ENCODE peak calls at places on chromosomes 2 and 18, in seven cellular contexts. W, J, K, Y, L, B and G are unnamed samples. For H3K9me3, the result is how much of the 10 kb centered on the place peaks cover.

GRCh38 chr18:5603153-5603552 is 59.4 kb upstream of the EPB41L3 start:
- DNase-seq in W (no peak), J (no peak), K (no peak), Y (no peak), L (no peak), B (no peak), G (no peak)

GRCh38 chr2:231613655-231614558 is 21.2 kb downstream of the TEX44 start:
- DNase-seq in W (peak), J (peak), K (peak), Y (peak), L (peak), B (peak), G (peak)

GRCh38 chr2:97995026-97995733 is 568 bp downstream of the TMEM131 start:
- DNase-seq in W (peak), J (no peak), K (no peak), Y (peak), L (no peak), B (peak), G (peak)

GRCh38 chr2:234102112-234102511 is 51.6 kb downstream of the SPP2 start:
- DNase-seq in W (peak), J (no peak), K (no peak), Y (peak), L (no peak), B (no peak), G (no peak)

GRCh38 chr2:239523147-239523943 is 122.5 kb upstream of the HDAC4 start:
- DNase-seq in W (no peak), J (no peak), K (no peak), Y (no peak), L (no peak), B (no peak), G (no peak)

GRCh38 chr18:27136208-27136535 is 48.9 kb downstream of the CHST9 start:
- DNase-seq in W (peak), J (no peak), K (no peak), Y (no peak), L (no peak), B (no peak), G (no peak)

GRCh38 chr2:43939695-43940094 is 56.1 kb downstream of the LRPPRC start:
- DNase-seq in W (no peak), J (no peak), K (no peak), Y (no peak), L (no peak), B (no peak), G (no peak)

GRCh38 chr2:74902281-74902860 is 56.1 kb upstream of the POLE4 start:
- DNase-seq in W (no peak), J (no peak), K (no peak), Y (no peak), L (no peak), B (no peak), G (no peak)

GRCh38 chr18:47184419-47185050 is 8.4 kb upstream of the IER3IP1 start:
- DNase-seq in W (no peak), J (no peak), K (no peak), Y (no peak), L (peak), B (no peak), G (no peak)

GRCh38 chr18:36284268-36284667 is 13.2 kb upstream of the FHOD3 start:
- DNase-seq in W (no peak), J (no peak), K (no peak), Y (no peak), L (no peak), B (no peak), G (no peak)

GRCh38 chr2:113700186-113700841 is 56.1 kb downstream of the SLC35F5 start:
- DNase-seq in W (no peak), J (no peak), K (no peak), Y (peak), L (peak), B (no peak), G (no peak)

GRCh38 chr2:185335879-185336278 is 402.7 kb upstream of the FSIP2 start:
- DNase-seq in W (no peak), J (no peak), K (no peak), Y (no peak), L (no peak), B (no peak), G (no peak)

GRCh38 chr2:127102464-127103242 is 4.3 kb downstream of the BIN1 start:
- DNase-seq in W (no peak), J (no peak), K (peak), Y (no peak), L (no peak), B (peak), G (peak)

GRCh38 chr18:50819027-50819726 is 639 bp downstream of the MRO start:
- DNase-seq in W (peak), J (peak), K (no peak), Y (no peak), L (peak), B (peak), G (peak)

GRCh38 chr18:44729631-44730101 is 49.0 kb downstream of the SETBP1 start:
- DNase-seq in W (peak), J (no peak), K (no peak), Y (peak), L (no peak), B (no peak), G (no peak)

GRCh38 chr2:65040414-65041261 is 15.6 kb upstream of the CEP68 start:
- DNase-seq in W (peak), J (peak), K (peak), Y (peak), L (peak), B (peak), G (peak)

GRCh38 chr2:39728941-39729351 is 50.1 kb downstream of the THUMPD2 start:
- DNase-seq in W (peak), J (peak), K (no peak), Y (no peak), L (peak), B (no peak), G (no peak)

GRCh38 chr2:230537531-230537976 is 121.6 kb downstream of the SP100 start:
- DNase-seq in W (no peak), J (no peak), K (no peak), Y (peak), L (no peak), B (no peak), G (no peak)

GRCh38 chr2:68734688-68735525 is at the start of gene ARHGAP25:
- DNase-seq in W (no peak), J (no peak), K (no peak), Y (peak), L (no peak), B (no peak), G (no peak)

GRCh38 chr2:13662055-13662454 is 945.3 kb downstream of the TRIB2 start:
- DNase-seq in W (no peak), J (no peak), K (no peak), Y (no peak), L (no peak), B (no peak), G (no peak)

GRCh38 chr2:127094509-127095366 is 12.2 kb downstream of the BIN1 start:
- DNase-seq in W (peak), J (peak), K (no peak), Y (no peak), L (peak), B (peak), G (peak)

GRCh38 chr2:86470890-86471289 is 29.7 kb downstream of the KDM3A start:
- DNase-seq in W (no peak), J (no peak), K (no peak), Y (no peak), L (no peak), B (no peak), G (no peak)

GRCh38 chr18:56562479-56562878 is 75.9 kb downstream of the TXNL1 start:
- DNase-seq in W (no peak), J (no peak), K (no peak), Y (no peak), L (no peak), B (no peak), G (no peak)

GRCh38 chr2:240156026-240156390 is 15.6 kb upstream of the OTOS start:
- DNase-seq in W (peak), J (no peak), K (no peak), Y (no peak), L (peak), B (no peak), G (no peak)

GRCh38 chr18:36649205-36649604 is 179.6 kb downstream of the TPGS2 start:
- DNase-seq in W (no peak), J (no peak), K (no peak), Y (no peak), L (no peak), B (no peak), G (no peak)

GRCh38 chr2:68767031-68767961 is 32.7 kb downstream of the ARHGAP25 start:
- DNase-seq in W (no peak), J (no peak), K (no peak), Y (peak), L (no peak), B (no peak), G (no peak)

DNA sequence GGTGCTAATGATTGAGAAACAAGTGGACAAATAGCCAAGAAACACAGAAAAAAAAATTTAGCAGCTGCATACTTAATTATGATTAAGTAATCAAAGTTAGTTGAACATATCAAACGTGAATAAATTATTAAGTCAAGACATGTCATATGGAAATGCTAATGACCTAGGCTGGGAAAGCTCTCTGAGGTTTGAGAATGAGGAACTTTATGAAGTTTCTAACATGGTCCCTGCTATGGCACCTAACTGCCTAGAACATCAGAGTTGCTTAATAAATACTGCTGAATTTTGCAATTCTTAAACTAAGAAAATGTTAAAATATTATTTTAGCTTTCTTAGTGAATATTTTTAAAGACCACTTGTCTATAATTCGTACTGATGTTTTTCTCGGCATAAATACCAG is 99.8 kb downstream of the AFF3 start:
- DNase-seq in W (no peak), J (no peak), K (no peak), Y (no peak), L (no peak), B (no peak), G (no peak)
- H3K27ac ChIP-seq in W (no peak), J (no peak), K (no peak), Y (no peak), L (no peak), B (no peak), G (no peak)

DNA sequence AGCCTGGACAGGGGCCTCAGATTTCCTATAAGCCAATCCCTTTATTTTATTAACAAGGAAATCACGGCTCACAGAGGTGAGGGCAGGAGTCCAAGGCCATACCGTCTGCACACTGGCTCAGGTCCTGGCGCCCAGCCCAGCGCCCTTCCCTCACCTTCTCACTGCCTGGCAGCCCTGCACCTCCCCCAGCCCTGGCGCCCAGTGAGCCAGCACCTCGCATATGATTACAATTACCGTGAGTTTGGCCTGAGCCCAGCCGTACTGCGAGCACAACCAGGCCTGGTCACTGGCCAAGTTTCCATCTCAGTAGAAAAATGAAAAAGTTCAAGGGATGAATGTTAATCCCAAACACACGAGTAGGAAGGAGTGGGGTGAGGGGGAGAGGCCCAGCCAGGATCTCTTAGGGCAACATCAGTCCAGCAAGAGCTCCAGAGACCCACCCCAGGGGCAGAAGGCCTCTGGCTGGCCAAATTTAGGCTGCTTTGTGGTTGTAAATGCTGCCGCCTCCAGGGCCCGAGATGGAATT is 68.4 kb downstream of the MCFD2 start:
- DNase-seq in W (peak), J (peak), K (peak), Y (no peak), L (peak), B (peak), G (peak)
- TF ChIP-seq CTCF in W (no peak), J (no peak), K (no peak), Y (no peak), L (no peak), B (no peak), G (no peak)

GRCh38 chr18:80056095-80056494 is 21.9 kb downstream of the RBFA start:
- DNase-seq in W (no peak), J (no peak), K (no peak), Y (no peak), L (no peak), B (no peak), G (no peak)
- H3K9me3 ChIP-seq in W (half or more), J (under half), K (under half), Y (under half), L (under half), B (under half), G (under half)

DNA sequence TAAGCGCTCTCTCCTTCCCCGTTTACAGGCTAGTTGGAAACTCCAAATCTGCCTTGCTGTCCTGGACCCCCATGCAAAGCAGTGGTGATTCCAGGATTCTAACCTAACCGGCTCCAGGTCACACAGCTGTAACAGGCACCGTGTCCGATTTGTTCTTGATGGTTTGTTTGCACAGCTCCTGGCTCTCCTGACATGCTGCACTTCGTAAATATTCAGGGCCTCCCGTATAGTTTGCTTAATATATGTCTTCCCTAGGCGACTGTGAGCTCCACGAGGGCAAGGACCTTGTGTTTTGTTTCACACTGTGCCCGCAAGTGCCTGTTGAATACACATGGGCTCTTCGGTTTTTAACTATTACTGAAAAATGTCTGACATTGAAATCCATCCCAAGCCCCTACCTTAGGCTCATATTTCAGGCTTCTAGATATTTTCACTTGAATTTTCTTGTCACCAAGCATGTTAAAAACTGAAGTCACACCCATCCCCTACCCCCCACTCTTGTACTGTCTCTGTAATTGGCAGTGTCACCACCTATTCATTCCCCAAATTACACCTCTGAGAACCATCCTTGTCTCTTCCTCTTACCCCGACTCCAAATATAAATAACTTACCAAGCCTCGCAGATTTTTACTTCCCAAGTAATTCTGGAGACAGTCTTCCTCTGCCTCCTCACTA is 1.0 kb upstream of the PUM2 start:
- DNase-seq in W (peak), J (no peak), K (no peak), Y (no peak), L (no peak), B (no peak), G (no peak)
- H3K27ac ChIP-seq in W (peak), J (peak), K (peak), Y (peak), L (peak), B (peak), G (peak)

GRCh38 chr2:17160594-17160993 is 357.6 kb downstream of the RAD51AP2 start:
- DNase-seq in W (no peak), J (no peak), K (no peak), Y (no peak), L (no peak), B (no peak), G (no peak)

DNA sequence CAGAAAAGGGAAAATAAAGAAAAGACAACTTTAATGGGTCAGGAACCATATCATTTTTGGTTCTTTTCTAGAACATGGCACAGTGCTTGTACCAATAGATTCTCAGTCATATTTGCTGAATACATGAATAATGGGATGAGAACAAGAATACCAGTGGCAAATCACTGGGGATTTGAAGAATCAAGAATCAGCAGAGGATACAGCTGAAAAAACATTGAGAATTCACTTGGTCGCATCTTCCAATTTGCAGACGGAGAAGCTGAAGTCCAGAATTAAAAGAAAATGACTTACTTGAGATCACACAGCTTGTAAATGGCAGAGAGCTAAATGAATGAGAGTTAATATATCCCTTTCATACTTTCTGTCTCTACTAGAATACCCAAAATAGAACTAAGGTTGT is 362.2 kb downstream of the RAD51AP2 start:
- DNase-seq in W (no peak), J (no peak), K (no peak), Y (no peak), L (no peak), B (no peak), G (no peak)
- TF ChIP-seq CTCF in W (no peak), J (no peak), K (no peak), Y (no peak), L (no peak), B (no peak), G (no peak)

GRCh38 chr2:57217013-57217412 is 829.6 kb upstream of the VRK2 start:
- DNase-seq in W (no peak), J (no peak), K (no peak), Y (no peak), L (no peak), B (no peak), G (no peak)

DNA sequence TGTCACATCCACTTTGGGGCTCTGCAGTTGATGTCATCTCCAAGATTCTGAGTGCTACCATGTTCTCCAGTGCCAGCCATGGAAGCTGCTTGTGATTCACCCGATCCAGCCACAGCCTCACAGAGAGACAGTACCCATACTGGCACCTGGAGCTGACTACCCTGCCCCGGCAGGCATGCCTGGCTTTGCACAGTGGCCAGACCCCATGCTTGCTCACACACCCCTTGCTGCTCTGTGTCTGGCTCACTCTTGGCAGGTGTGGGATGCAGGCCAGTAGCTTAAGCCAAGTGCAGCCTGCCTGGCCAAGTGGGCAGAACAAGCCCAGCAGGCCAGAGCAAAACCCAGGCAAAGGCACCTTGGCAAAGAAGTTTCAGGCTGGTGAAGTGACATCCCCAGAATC is 828.4 kb upstream of the VRK2 start:
- DNase-seq in W (no peak), J (no peak), K (no peak), Y (no peak), L (no peak), B (no peak), G (no peak)
- H3K9me3 ChIP-seq in W (under half), J (under half), K (under half), Y (under half), L (under half), B (under half), G (under half)

DNA sequence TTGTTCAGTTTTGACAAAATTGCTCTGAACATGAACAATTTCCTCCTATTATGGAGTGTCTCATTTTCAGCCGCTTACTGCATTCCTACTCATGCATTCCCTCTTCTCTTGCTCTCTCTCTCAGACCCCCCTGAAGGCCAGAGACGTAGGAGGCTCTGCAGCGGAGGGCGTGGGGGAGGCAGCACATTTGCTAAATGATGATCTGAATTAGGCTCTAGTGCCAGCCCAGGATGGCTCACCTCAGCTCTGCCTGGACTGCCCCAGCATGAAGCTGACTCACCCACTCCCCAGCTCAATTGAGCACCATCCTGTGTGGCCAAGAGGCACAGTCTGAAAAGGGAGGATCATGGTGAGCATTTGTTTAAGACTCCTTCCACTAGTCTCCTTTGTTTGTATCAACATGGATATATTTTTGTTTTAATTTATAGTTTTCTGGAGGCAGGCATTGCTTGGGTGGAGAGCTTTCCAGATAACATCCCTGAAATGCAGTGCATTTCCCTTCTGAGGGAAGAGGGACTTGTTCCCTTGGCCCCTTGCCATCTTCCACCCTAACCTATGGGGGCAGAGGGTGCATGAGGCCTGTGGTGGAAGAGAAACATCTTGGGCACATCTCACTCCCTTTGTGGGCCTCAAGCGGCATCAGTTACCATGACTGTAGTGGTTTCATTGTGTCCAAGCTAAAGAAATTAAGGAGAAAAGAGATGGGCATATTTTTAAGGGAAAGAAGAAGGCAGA is 5.5 kb upstream of the RPL37A start:
- DNase-seq in W (no peak), J (peak), K (no peak), Y (no peak), L (no peak), B (peak), G (no peak)
- H3K27ac ChIP-seq in W (no peak), J (no peak), K (no peak), Y (no peak), L (no peak), B (peak), G (no peak)

GRCh38 chr2:58633576-58634365 is 392.6 kb upstream of the FANCL start:
- DNase-seq in W (peak), J (no peak), K (no peak), Y (no peak), L (no peak), B (no peak), G (no peak)

GRCh38 chr2:58634653-58635347 is 393.7 kb upstream of the FANCL start:
- DNase-seq in W (peak), J (no peak), K (no peak), Y (no peak), L (no peak), B (no peak), G (no peak)

GRCh38 chr2:58629720-58630119 is 388.6 kb upstream of the FANCL start:
- DNase-seq in W (no peak), J (no peak), K (no peak), Y (no peak), L (no peak), B (no peak), G (no peak)
- TF ChIP-seq CTCF in W (no peak), J (no peak), K (no peak), Y (no peak), L (no peak), B (no peak), G (no peak)

DNA sequence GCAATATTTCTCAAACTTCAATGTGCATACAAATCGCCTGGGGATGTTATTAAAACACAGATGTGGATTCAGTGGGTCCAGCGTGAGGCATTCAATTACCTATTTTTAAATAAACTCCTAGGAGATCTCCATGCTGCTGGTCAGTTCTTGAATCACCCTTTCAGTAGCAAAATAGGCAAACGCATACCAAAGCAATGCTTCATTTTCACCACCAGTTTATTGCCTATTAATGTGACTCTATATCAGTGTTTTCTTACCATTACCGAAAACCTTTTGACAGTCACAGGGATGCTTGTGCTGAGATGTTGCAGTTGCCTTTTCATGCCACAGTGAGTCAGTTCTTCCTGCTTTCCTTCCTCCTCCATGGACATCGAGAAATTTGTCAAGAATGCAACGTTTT is 530.6 kb downstream of the CBLN2 start:
- DNase-seq in W (no peak), J (no peak), K (no peak), Y (no peak), L (no peak), B (no peak), G (no peak)
- H3K9me3 ChIP-seq in W (under half), J (under half), K (under half), Y (under half), L (under half), B (under half), G (under half)